ENCODE peak calls at places on chromosomes 5 and 9, in seven cellular contexts. J is HepG2, M is SK-N-SH, D is Panc1, Z is H1, H is GM12878, C is K562. I is an unnamed sample.

GRCh38 chr5:60228676-60229075 is 335.1 kb upstream of the PDE4D start:
- DNase-seq in J (no peak), C (no peak), H (no peak), D (no peak), Z (no peak), M (no peak), I (no peak)

GRCh38 chr5:110561510-110561909 is 165.0 kb downstream of the TMEM232 start:
- DNase-seq in J (no peak), Z (no peak), D (no peak), M (no peak), C (no peak), H (no peak), I (no peak)

GRCh38 chr5:394671-395155 is 48.3 kb upstream of the EXOC3 start:
- DNase-seq in D (no peak), C (no peak), M (peak; percentile 17), H (no peak), Z (no peak), J (no peak), I (no peak)

GRCh38 chr5:71811779-71812178 is 92.7 kb downstream of the CARTPT start:
- DNase-seq in C (no peak), J (no peak), H (no peak), Z (no peak), M (no peak), D (no peak), I (no peak)

GRCh38 chr5:53031695-53032096 is 42.5 kb downstream of the ITGA2 start:
- DNase-seq in C (no peak), J (peak; percentile 89), H (no peak), M (peak; percentile 7), D (no peak), Z (no peak), I (peak; percentile 27)

GRCh38 chr9:91949946-91950664 is at the start of gene ROR2:
- DNase-seq in D (no peak), M (peak; percentile 96), Z (no peak), H (no peak), J (no peak), C (peak; percentile 88), I (peak; percentile 37)

GRCh38 chr9:129173296-129174101 is 4.6 kb downstream of the IER5L start:
- DNase-seq in M (no peak), J (no peak), C (no peak), Z (no peak), H (no peak), D (no peak), I (no peak)

GRCh38 chr9:97412628-97413382 is 909 bp downstream of the TDRD7 start:
- DNase-seq in C (no peak), J (no peak), M (no peak), D (no peak), H (no peak), Z (no peak), I (no peak)

GRCh38 chr9:15377625-15378252 is 44.9 kb upstream of the SNAPC3 start:
- DNase-seq in Z (no peak), D (no peak), J (no peak), H (no peak), C (no peak), M (no peak), I (no peak)

GRCh38 chr5:108141676-108142075 is 240.2 kb downstream of the FBXL17 start:
- DNase-seq in H (no peak), D (no peak), C (no peak), M (no peak), Z (no peak), J (no peak), I (no peak)

GRCh38 chr5:59062986-59063683 is 480.3 kb downstream of the RAB3C start:
- DNase-seq in M (no peak), Z (no peak), J (peak; percentile 68), D (no peak), C (no peak), H (no peak), I (no peak)

GRCh38 chr5:74233571-74233970 is 407.0 kb downstream of the ENC1 start:
- DNase-seq in J (no peak), C (no peak), D (peak; percentile 60), Z (no peak), H (no peak), M (no peak), I (no peak)

GRCh38 chr9:69454327-69454726 is 129.3 kb downstream of the ENTREP1 start:
- DNase-seq in H (no peak), C (no peak), D (no peak), J (no peak), Z (no peak), M (no peak), I (no peak)

GRCh38 chr5:43312076-43312620 is 1.1 kb downstream of the HMGCS1 start:
- DNase-seq in D (no peak), H (no peak), Z (no peak), M (no peak), C (no peak), J (no peak), I (no peak)

GRCh38 chr9:21317956-21318923 is 13.1 kb upstream of the IFNA5 start:
- DNase-seq in H (no peak), M (peak; percentile 30), J (peak; percentile 24), D (no peak), C (no peak), Z (no peak), I (no peak)

GRCh38 chr9:138072161-138072842 is 194.7 kb downstream of the CACNA1B start:
- DNase-seq in C (no peak), H (no peak), D (no peak), J (no peak), Z (no peak), M (peak; percentile 38), I (no peak)

GRCh38 chr9:32603914-32604852 is 31.2 kb upstream of the NDUFB6 start:
- DNase-seq in D (no peak), Z (no peak), J (peak; percentile 12), C (no peak), H (no peak), M (no peak), I (peak; percentile 81)

GRCh38 chr9:32928912-32929311 is 72.5 kb downstream of the APTX start:
- DNase-seq in H (no peak), J (no peak), Z (no peak), C (peak; percentile 12), M (no peak), D (no peak), I (no peak)

GRCh38 chr9:94097788-94098413 is 13.6 kb downstream of the PTPDC1 start:
- DNase-seq in C (no peak), J (no peak), Z (no peak), M (no peak), D (no peak), H (no peak), I (peak; percentile 75)

GRCh38 chr5:157219491-157220271 is 39.0 kb downstream of the ITK start:
- DNase-seq in M (no peak), J (no peak), C (no peak), H (peak; percentile 50), Z (no peak), D (no peak), I (no peak)

GRCh38 chr9:92036411-92036746 is 78.8 kb downstream of the SPTLC1 start:
- DNase-seq in H (no peak), D (no peak), J (no peak), Z (no peak), M (no peak), C (no peak), I (no peak)

GRCh38 chr9:78567693-78568092 is 270.8 kb downstream of the PSAT1 start:
- DNase-seq in C (no peak), Z (no peak), J (no peak), H (no peak), M (no peak), D (no peak), I (no peak)

GRCh38 chr9:4143951-4144717 is 155.7 kb downstream of the GLIS3 start:
- DNase-seq in H (no peak), M (no peak), J (peak; percentile 16), C (no peak), Z (no peak), D (no peak), I (no peak)

GRCh38 chr9:6779417-6780241 is 21.9 kb downstream of the KDM4C start:
- DNase-seq in J (peak; percentile 81), C (peak; percentile 45), Z (no peak), M (peak; percentile 64), D (no peak), H (no peak), I (no peak)

GRCh38 chr5:88669314-88669713 is 213.7 kb downstream of the MEF2C start:
- DNase-seq in C (no peak), M (no peak), Z (no peak), H (no peak), J (no peak), D (no peak), I (no peak)

GRCh38 chr5:170306381-170306790 is 8.8 kb upstream of the LCP2 start:
- DNase-seq in H (no peak), C (peak; percentile 81), D (no peak), M (no peak), J (no peak), Z (no peak), I (no peak)

GRCh38 chr9:33349743-33350142 is 52.6 kb downstream of the AQP7 start:
- DNase-seq in D (no peak), Z (no peak), M (no peak), H (no peak), J (no peak), C (no peak), I (no peak)

GRCh38 chr9:3576358-3576757 is 50.6 kb upstream of the RFX3 start:
- DNase-seq in J (no peak), C (no peak), H (no peak), M (no peak), D (no peak), Z (no peak), I (no peak)

GRCh38 chr5:168831438-168831837 is 252.3 kb upstream of the PANK3 start:
- DNase-seq in D (no peak), C (no peak), Z (no peak), J (no peak), M (no peak), H (no peak), I (no peak)

GRCh38 chr9:123338710-123339665 is 17.0 kb upstream of the CRB2 start:
- DNase-seq in C (peak; percentile 69), D (no peak), J (no peak), H (peak; percentile 94), Z (no peak), M (no peak), I (no peak)
- TF ChIP-seq POLR2AphosphoS5 in C (no peak), D (no peak), J (no peak), H (peak; percentile 81), Z (no peak), M (no peak), I (no peak)

GRCh38 chr5:105544300-105544699 is 1981.7 kb upstream of the NUDT12 start:
- DNase-seq in M (no peak), C (no peak), D (no peak), Z (no peak), J (no peak), H (no peak), I (no peak)
- TF ChIP-seq SIN3A in M (no peak), C (no peak), D (no peak), Z (no peak), J (no peak), H (no peak), I (no peak)

GRCh38 chr5:139660105-139660915 is 12.2 kb downstream of the CXXC5 start:
- DNase-seq in M (peak; percentile 81), C (no peak), J (no peak), D (no peak), Z (no peak), H (no peak), I (no peak)
- TF ChIP-seq POLR2AphosphoS5 in M (peak; percentile 64), C (no peak), J (no peak), D (no peak), Z (no peak), H (no peak), I (peak; percentile 73)

DNA sequence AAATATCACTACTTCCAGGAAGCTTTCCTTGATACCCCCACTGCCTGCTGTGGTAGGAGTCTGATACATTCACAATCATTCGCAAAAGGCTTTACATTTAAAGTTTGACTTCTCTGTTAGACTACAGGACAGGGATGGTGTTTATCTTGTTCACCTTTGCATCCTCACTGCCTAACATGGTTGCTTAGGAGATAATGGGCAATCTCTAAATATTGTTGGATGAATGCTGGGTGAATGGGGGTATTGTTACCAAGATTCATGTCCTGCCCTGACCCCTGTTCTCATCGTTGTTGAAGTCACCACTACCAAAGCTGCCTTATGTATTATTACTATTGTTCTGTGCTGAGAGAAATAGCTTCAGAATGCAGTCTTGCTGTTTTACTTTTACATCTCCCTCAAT is 7.7 kb upstream of the TMEFF1 start:
- DNase-seq in M (no peak), H (no peak), Z (no peak), J (peak; percentile 81), D (no peak), C (no peak), I (no peak)
- TF ChIP-seq SIN3A in M (no peak), H (no peak), Z (no peak), J (no peak), D (no peak), C (no peak), I (no peak)

I was measured in HCT116.